ENCODE peak calls at places on chromosome 22, in six cellular contexts. One of them, this sample, is unnamed.

GRCh38 chr22:23315341-23315917 is 135.1 kb downstream of the BCR start:
- DNase-seq in left ventricle myocardium inferior: peak; percentile 68
- DNase-seq in transverse colon: peak; percentile 78
- DNase-seq in tibial nerve: peak; percentile 56
- DNase-seq in PC-9: no peak
- DNase-seq in IMR-90: peak; percentile 86
- DNase-seq in this sample: no peak

GRCh38 chr22:22565991-22566390 is 6.9 kb upstream of the PRAME start:
- DNase-seq in left ventricle myocardium inferior: no peak
- DNase-seq in transverse colon: no peak
- DNase-seq in tibial nerve: no peak
- DNase-seq in PC-9: no peak
- DNase-seq in IMR-90: peak; percentile 44
- DNase-seq in this sample: no peak

GRCh38 chr22:36986242-36986821 is 32.9 kb downstream of the TST start:
- DNase-seq in left ventricle myocardium inferior: no peak
- DNase-seq in transverse colon: peak; percentile 40
- DNase-seq in tibial nerve: no peak
- DNase-seq in PC-9: no peak
- DNase-seq in IMR-90: no peak
- DNase-seq in this sample: no peak

GRCh38 chr22:23774922-23775436 is 2.3 kb downstream of the MMP11 start:
- DNase-seq in left ventricle myocardium inferior: no peak
- DNase-seq in transverse colon: no peak
- DNase-seq in tibial nerve: no peak
- DNase-seq in PC-9: no peak
- DNase-seq in IMR-90: peak; percentile 33
- DNase-seq in this sample: no peak

GRCh38 chr22:31102441-31103081 is 4.8 kb downstream of the SELENOM start:
- DNase-seq in left ventricle myocardium inferior: peak; percentile 72
- DNase-seq in transverse colon: peak; percentile 79
- DNase-seq in tibial nerve: peak; percentile 60
- DNase-seq in PC-9: peak; percentile 71
- DNase-seq in IMR-90: peak; percentile 98
- DNase-seq in this sample: peak; percentile 94

GRCh38 chr22:37982151-37982838 is 2.1 kb downstream of the SOX10 start:
- DNase-seq in left ventricle myocardium inferior: no peak
- DNase-seq in transverse colon: no peak
- DNase-seq in tibial nerve: no peak
- DNase-seq in PC-9: no peak
- DNase-seq in IMR-90: no peak
- DNase-seq in this sample: no peak

GRCh38 chr22:35437038-35437437 is 37.1 kb downstream of the MCM5 start:
- DNase-seq in left ventricle myocardium inferior: no peak
- DNase-seq in transverse colon: no peak
- DNase-seq in tibial nerve: no peak
- DNase-seq in PC-9: no peak
- DNase-seq in IMR-90: no peak
- DNase-seq in this sample: no peak

GRCh38 chr22:49886346-49887073 is 31.7 kb downstream of the ALG12 start:
- DNase-seq in left ventricle myocardium inferior: no peak
- DNase-seq in transverse colon: no peak
- DNase-seq in tibial nerve: no peak
- DNase-seq in PC-9: no peak
- DNase-seq in IMR-90: no peak
- DNase-seq in this sample: no peak

GRCh38 chr22:24410110-24410856 is 17.1 kb upstream of the ADORA2A start:
- DNase-seq in left ventricle myocardium inferior: no peak
- DNase-seq in transverse colon: no peak
- DNase-seq in tibial nerve: no peak
- DNase-seq in PC-9: no peak
- DNase-seq in IMR-90: peak; percentile 58
- DNase-seq in this sample: no peak

GRCh38 chr22:17921871-17922821 is 102.2 kb downstream of the MICAL3 start:
- DNase-seq in left ventricle myocardium inferior: peak; percentile 54
- DNase-seq in transverse colon: peak; percentile 53
- DNase-seq in tibial nerve: no peak
- DNase-seq in PC-9: no peak
- DNase-seq in IMR-90: no peak
- DNase-seq in this sample: no peak

GRCh38 chr22:24894220-24894975 is 52.1 kb downstream of the LHFPL7 start:
- DNase-seq in left ventricle myocardium inferior: peak; percentile 80
- DNase-seq in transverse colon: peak; percentile 87
- DNase-seq in tibial nerve: peak; percentile 73
- DNase-seq in PC-9: peak; percentile 99
- DNase-seq in IMR-90: peak; percentile 68
- DNase-seq in this sample: peak; percentile 87

GRCh38 chr22:23248583-23248982 is 68.3 kb downstream of the BCR start:
- DNase-seq in left ventricle myocardium inferior: no peak
- DNase-seq in transverse colon: no peak
- DNase-seq in tibial nerve: no peak
- DNase-seq in PC-9: peak; percentile 71
- DNase-seq in IMR-90: peak; percentile 63
- DNase-seq in this sample: no peak

GRCh38 chr22:36022697-36023096 is 5.9 kb downstream of the RBFOX2 start:
- DNase-seq in left ventricle myocardium inferior: no peak
- DNase-seq in transverse colon: no peak
- DNase-seq in tibial nerve: no peak
- DNase-seq in PC-9: no peak
- DNase-seq in IMR-90: no peak
- DNase-seq in this sample: no peak

GRCh38 chr22:29150701-29151100 is 55.0 kb upstream of the EMID1 start:
- DNase-seq in left ventricle myocardium inferior: no peak
- DNase-seq in transverse colon: no peak
- DNase-seq in tibial nerve: no peak
- DNase-seq in PC-9: no peak
- DNase-seq in IMR-90: no peak
- DNase-seq in this sample: no peak

GRCh38 chr22:32745251-32745995 is 56.1 kb upstream of the TIMP3 start:
- DNase-seq in left ventricle myocardium inferior: peak; percentile 74
- DNase-seq in transverse colon: peak; percentile 20
- DNase-seq in tibial nerve: no peak
- DNase-seq in PC-9: peak; percentile 95
- DNase-seq in IMR-90: peak; percentile 55
- DNase-seq in this sample: no peak

GRCh38 chr22:36577019-36577418 is 48.1 kb upstream of the EIF3D start:
- DNase-seq in left ventricle myocardium inferior: no peak
- DNase-seq in transverse colon: no peak
- DNase-seq in tibial nerve: no peak
- DNase-seq in PC-9: peak; percentile 83
- DNase-seq in IMR-90: peak; percentile 91
- DNase-seq in this sample: no peak

GRCh38 chr22:29784451-29785361 is 17.5 kb downstream of the UQCR10 start:
- DNase-seq in left ventricle myocardium inferior: peak; percentile 38
- DNase-seq in transverse colon: no peak
- DNase-seq in tibial nerve: no peak
- DNase-seq in PC-9: no peak
- DNase-seq in IMR-90: peak; percentile 18
- DNase-seq in this sample: no peak

GRCh38 chr22:28648792-28649191 is 30.8 kb downstream of the TTC28 start:
- DNase-seq in left ventricle myocardium inferior: no peak
- DNase-seq in transverse colon: no peak
- DNase-seq in tibial nerve: no peak
- DNase-seq in PC-9: no peak
- DNase-seq in IMR-90: no peak
- DNase-seq in this sample: no peak

GRCh38 chr22:28885939-28886338 is 2.6 kb downstream of the ZNRF3 start:
- DNase-seq in left ventricle myocardium inferior: no peak
- DNase-seq in transverse colon: peak; percentile 49
- DNase-seq in tibial nerve: no peak
- DNase-seq in PC-9: no peak
- DNase-seq in IMR-90: no peak
- DNase-seq in this sample: no peak

DNA sequence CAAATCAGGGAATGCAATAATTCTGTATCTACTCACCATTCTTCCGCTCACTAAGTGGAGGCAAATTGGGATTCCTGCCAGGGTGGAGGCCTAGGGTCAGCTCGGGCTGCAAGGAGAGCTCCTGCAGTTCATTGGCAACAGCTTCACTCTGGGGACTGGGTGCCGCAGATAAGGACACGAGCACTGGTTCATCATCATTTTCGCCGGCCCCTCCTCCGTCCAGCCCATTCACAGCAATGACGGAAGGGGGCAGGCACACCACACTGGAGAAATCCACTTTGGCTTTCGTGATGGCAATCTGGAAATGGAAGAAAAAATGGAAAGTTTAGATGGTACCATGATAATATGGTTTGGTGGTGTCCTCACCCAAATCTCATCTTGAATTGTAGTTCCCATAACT is 84.4 kb downstream of the MRTFA start:
- DNase-seq in left ventricle myocardium inferior: peak; percentile 76
- DNase-seq in transverse colon: no peak
- DNase-seq in tibial nerve: no peak
- DNase-seq in PC-9: no peak
- DNase-seq in IMR-90: no peak
- DNase-seq in this sample: no peak
- TF ChIP-seq CTCF in left ventricle myocardium inferior: peak; percentile 63
- TF ChIP-seq CTCF in transverse colon: no peak
- TF ChIP-seq CTCF in tibial nerve: no peak
- TF ChIP-seq CTCF in PC-9: no peak
- TF ChIP-seq CTCF in IMR-90: no peak
- TF ChIP-seq CTCF in this sample: no peak

GRCh38 chr22:26016916-26017315 is 152.3 kb upstream of the SEZ6L start:
- DNase-seq in left ventricle myocardium inferior: no peak
- DNase-seq in transverse colon: no peak
- DNase-seq in tibial nerve: no peak
- DNase-seq in PC-9: no peak
- DNase-seq in IMR-90: no peak
- DNase-seq in this sample: no peak

GRCh38 chr22:26017932-26018331 is 151.3 kb upstream of the SEZ6L start:
- DNase-seq in left ventricle myocardium inferior: no peak
- DNase-seq in transverse colon: no peak
- DNase-seq in tibial nerve: no peak
- DNase-seq in PC-9: no peak
- DNase-seq in IMR-90: no peak
- DNase-seq in this sample: no peak

GRCh38 chr22:26023104-26023775 is 146.0 kb upstream of the SEZ6L start:
- DNase-seq in left ventricle myocardium inferior: no peak
- DNase-seq in transverse colon: no peak
- DNase-seq in tibial nerve: no peak
- DNase-seq in PC-9: no peak
- DNase-seq in IMR-90: no peak
- DNase-seq in this sample: no peak

GRCh38 chr22:26027341-26027740 is 141.9 kb upstream of the SEZ6L start:
- DNase-seq in left ventricle myocardium inferior: no peak
- DNase-seq in transverse colon: no peak
- DNase-seq in tibial nerve: no peak
- DNase-seq in PC-9: no peak
- DNase-seq in IMR-90: no peak
- DNase-seq in this sample: no peak

DNA sequence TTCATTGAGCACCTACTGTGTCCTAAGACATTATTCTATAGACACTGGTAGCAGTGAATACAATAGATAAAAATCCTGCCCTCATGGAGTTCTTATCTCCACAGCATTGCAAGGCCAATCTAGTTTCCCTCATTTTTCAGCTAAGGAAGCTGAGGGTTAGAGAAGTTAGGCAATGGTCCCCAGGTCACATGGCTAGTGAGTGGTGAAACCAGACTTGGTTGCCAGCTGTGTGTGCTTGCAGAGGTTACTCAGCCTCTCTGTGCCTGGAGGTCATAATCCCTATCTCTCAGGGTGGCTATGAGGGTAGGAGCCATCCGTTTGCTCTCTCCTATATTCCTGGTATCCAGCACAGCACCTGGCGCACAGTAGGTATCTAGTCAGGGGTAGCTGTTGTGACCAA is 147.7 kb upstream of the SEZ6L start:
- DNase-seq in left ventricle myocardium inferior: no peak
- DNase-seq in transverse colon: no peak
- DNase-seq in tibial nerve: no peak
- DNase-seq in PC-9: no peak
- DNase-seq in IMR-90: no peak
- DNase-seq in this sample: no peak
- H3K9me3 ChIP-seq in left ventricle myocardium inferior: peaks cover 9% of the 10 kb centered on the region
- H3K9me3 ChIP-seq in transverse colon: no peaks in the 10 kb centered on the region
- H3K9me3 ChIP-seq in tibial nerve: peaks cover 4% of the 10 kb centered on the region
- H3K9me3 ChIP-seq in PC-9: no peaks in the 10 kb centered on the region
- H3K9me3 ChIP-seq in IMR-90: peaks cover 38% of the 10 kb centered on the region
- H3K9me3 ChIP-seq in this sample: no peaks in the 10 kb centered on the region

DNA sequence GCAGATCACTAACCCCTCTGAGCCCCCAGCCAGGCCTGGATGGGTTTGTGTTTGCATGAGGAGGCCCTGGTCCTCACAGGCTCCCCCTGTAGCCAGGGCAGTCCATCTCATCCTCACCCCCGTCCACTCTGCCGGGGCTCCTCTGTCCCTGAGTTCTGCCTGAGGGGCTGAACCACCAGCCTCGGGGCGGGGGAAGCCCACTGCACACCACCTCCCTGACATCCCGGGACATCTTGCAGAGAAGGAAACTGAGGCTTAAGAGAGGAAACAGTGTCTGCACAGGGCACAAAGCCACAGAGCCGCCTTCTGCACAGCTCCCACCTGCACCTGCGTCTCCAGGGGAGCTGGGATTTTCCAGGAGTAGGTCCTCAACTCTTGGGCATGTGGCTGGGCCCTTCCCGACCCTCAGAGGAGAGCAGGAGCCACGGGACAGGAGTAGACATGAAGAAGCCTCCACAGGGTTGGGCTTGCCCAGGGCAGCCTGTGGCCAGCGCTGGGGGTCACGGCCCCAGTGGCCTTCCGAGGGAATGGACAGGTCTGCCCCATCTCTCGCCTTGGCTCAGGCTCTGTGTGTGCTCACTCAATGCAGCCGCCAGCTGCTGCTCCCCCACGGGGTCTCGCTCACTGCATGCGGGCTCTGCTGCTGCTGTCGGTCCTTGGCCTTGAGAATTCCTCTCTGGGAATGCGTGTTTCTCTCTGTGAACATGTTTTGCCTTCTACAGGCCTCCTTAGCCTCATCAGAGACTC is 45.4 kb upstream of the CCDC188 start:
- DNase-seq in left ventricle myocardium inferior: no peak
- DNase-seq in transverse colon: no peak
- DNase-seq in tibial nerve: no peak
- DNase-seq in PC-9: no peak
- DNase-seq in IMR-90: no peak
- DNase-seq in this sample: no peak
- H3K27me3 ChIP-seq in left ventricle myocardium inferior: no peaks in the 10 kb centered on the region
- H3K27me3 ChIP-seq in transverse colon: no peaks in the 10 kb centered on the region
- H3K27me3 ChIP-seq in tibial nerve: no peaks in the 10 kb centered on the region
- H3K27me3 ChIP-seq in PC-9: peaks cover 35% of the 10 kb centered on the region
- H3K27me3 ChIP-seq in IMR-90: peaks cover 53% of the 10 kb centered on the region
- H3K27me3 ChIP-seq in this sample: no peaks in the 10 kb centered on the region

GRCh38 chr22:34334893-34335292 is 414.6 kb upstream of the LARGE1 start:
- DNase-seq in left ventricle myocardium inferior: no peak
- DNase-seq in transverse colon: no peak
- DNase-seq in tibial nerve: no peak
- DNase-seq in PC-9: no peak
- DNase-seq in IMR-90: no peak
- DNase-seq in this sample: no peak

GRCh38 chr22:34330432-34330831 is 410.2 kb upstream of the LARGE1 start:
- DNase-seq in left ventricle myocardium inferior: no peak
- DNase-seq in transverse colon: no peak
- DNase-seq in tibial nerve: no peak
- DNase-seq in PC-9: no peak
- DNase-seq in IMR-90: no peak
- DNase-seq in this sample: no peak

DNA sequence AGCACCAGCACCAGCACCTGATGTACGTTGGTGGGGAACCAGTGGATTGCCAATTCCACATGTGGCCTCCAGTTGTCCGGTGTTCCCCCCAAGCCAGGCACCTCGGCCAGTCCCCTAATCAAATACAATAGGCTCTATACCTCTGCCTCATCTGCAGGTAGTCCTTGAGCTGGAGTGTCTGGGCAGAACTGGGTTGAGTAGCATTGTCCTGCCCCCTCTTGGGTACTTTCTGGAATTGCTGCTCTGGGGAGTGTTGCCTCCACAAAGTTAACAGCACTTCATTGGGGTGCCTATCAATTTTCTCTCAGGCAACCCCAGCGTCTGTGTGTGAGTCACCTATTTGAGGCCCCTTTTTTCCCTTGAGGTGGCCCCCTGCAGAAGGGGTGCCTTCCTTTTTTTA is 413.0 kb upstream of the LARGE1 start:
- DNase-seq in left ventricle myocardium inferior: no peak
- DNase-seq in transverse colon: no peak
- DNase-seq in tibial nerve: no peak
- DNase-seq in PC-9: no peak
- DNase-seq in IMR-90: no peak
- DNase-seq in this sample: no peak
- TF ChIP-seq CTCF in left ventricle myocardium inferior: peak; percentile 31
- TF ChIP-seq CTCF in transverse colon: no peak
- TF ChIP-seq CTCF in tibial nerve: no peak
- TF ChIP-seq CTCF in PC-9: no peak
- TF ChIP-seq CTCF in IMR-90: no peak
- TF ChIP-seq CTCF in this sample: no peak

This sample was measured in gastrocnemius medialis.